ENCODE peak calls at places on chromosomes 5 and 9, in nine cellular contexts. K is iPS-NIHi11; M is ureter; T is stomach; P is KG1; Y is activated naive CD4-positive, alpha-beta T cell treated with anti-CD3 and anti-CD28 coated beads, Interleukin-2, amount 10 ng/mL, durations not matched to agents 7 days and 5 days; H is substantia nigra; Z is stimulated activated CD8-positive, alpha-beta memory T cell treated with anti-CD3 and anti-CD28 coated beads, Interleukin-15, amount 100 ng/mL, for 1 hour; D is activated effector memory CD4-positive, alpha-beta T cell treated with anti-CD3 and anti-CD28 coated beads, Interleukin-2, amount 50 U/mL, for 16 hours. E is an unnamed sample.

GRCh38 chr9:119164716-119165115 is 204.5 kb downstream of the BRINP1 start:
- DNase-seq in K (no peak), M (no peak), T (no peak), P (no peak), Y (no peak), H (no peak), Z (no peak), D (no peak), E (no peak)

GRCh38 chr5:25881318-25882036 is 1156.9 kb downstream of the CDH9 start:
- DNase-seq in K (no peak), M (no peak), T (no peak), P (no peak), Y (no peak), H (no peak), Z (no peak), D (no peak), E (no peak)

GRCh38 chr5:56641635-56642255 is 173.6 kb upstream of the MAP3K1 start:
- DNase-seq in K (no peak), M (no peak), T (no peak), P (no peak), Y (no peak), H (no peak), Z (no peak), D (no peak), E (no peak)

GRCh38 chr5:62521319-62521718 is 57.3 kb upstream of the LRRC70 start:
- DNase-seq in K (no peak), M (no peak), T (no peak), P (no peak), Y (no peak), H (no peak), Z (no peak), D (no peak), E (no peak)

GRCh38 chr5:2011481-2012411 is 129.0 kb upstream of the IRX4 start:
- DNase-seq in K (no peak), M (no peak), T (no peak), P (no peak), Y (no peak), H (no peak), Z (no peak), D (no peak), E (no peak)

GRCh38 chr9:4987996-4988421 is 2.9 kb downstream of the JAK2 start:
- DNase-seq in K (peak), M (peak), T (peak), P (peak), Y (peak), H (no peak), Z (no peak), D (peak), E (peak)

GRCh38 chr5:178537467-178538381 is 52.5 kb downstream of the COL23A1 start:
- DNase-seq in K (no peak), M (no peak), T (no peak), P (no peak), Y (no peak), H (no peak), Z (no peak), D (no peak), E (no peak)

GRCh38 chr5:57032151-57032551 is 80.2 kb upstream of the MIER3 start:
- DNase-seq in K (no peak), M (no peak), T (peak), P (no peak), Y (no peak), H (no peak), Z (no peak), D (no peak), E (no peak)

GRCh38 chr5:1497795-1498622 is 25.8 kb downstream of the LPCAT1 start:
- DNase-seq in K (no peak), M (no peak), T (no peak), P (no peak), Y (no peak), H (no peak), Z (no peak), D (no peak), E (no peak)

GRCh38 chr9:76472925-76473324 is 13.9 kb downstream of the GCNT1 start:
- DNase-seq in K (peak), M (no peak), T (no peak), P (no peak), Y (no peak), H (no peak), Z (no peak), D (no peak), E (no peak)

GRCh38 chr5:65506961-65507360 is 25.2 kb upstream of the ADAMTS6 start:
- DNase-seq in K (no peak), M (no peak), T (no peak), P (no peak), Y (no peak), H (no peak), Z (no peak), D (no peak), E (no peak)

GRCh38 chr9:7578951-7579743 is 220.4 kb downstream of the DMAC1 start:
- DNase-seq in K (no peak), M (no peak), T (no peak), P (no peak), Y (no peak), H (no peak), Z (no peak), D (no peak), E (no peak)

GRCh38 chr5:60810438-60811085 is 33.5 kb downstream of the ELOVL7 start:
- DNase-seq in K (no peak), M (no peak), T (no peak), P (no peak), Y (no peak), H (no peak), Z (no peak), D (no peak), E (no peak)

GRCh38 chr5:9218358-9218757 is 327.5 kb downstream of the SEMA5A start:
- DNase-seq in K (no peak), M (no peak), T (no peak), P (no peak), Y (no peak), H (no peak), Z (no peak), D (no peak), E (no peak)

E was measured in H9.